ENCODE peak calls at places on chromosomes 13 and 19, in six cellular contexts. O, P, B, Z, D and A are unnamed samples. For H3K27me3, the result is how much of the 10 kb centered on the place peaks cover.

GRCh38 chr13:94311893-94312292 is 167.6 kb downstream of the DCT start:
- DNase-seq in O (no peak), P (no peak), B (no peak), Z (no peak), D (no peak), A (no peak)

GRCh38 chr13:108610517-108610916 is 18.9 kb upstream of the MYO16 start:
- DNase-seq in O (no peak), P (no peak), B (no peak), Z (no peak), D (no peak), A (no peak)

GRCh38 chr13:78194904-78195639 is 276.4 kb upstream of the EDNRB start:
- DNase-seq in O (no peak), P (no peak), B (no peak), Z (no peak), D (no peak), A (no peak)

GRCh38 chr13:27405521-27406134 is 18.8 kb upstream of the GTF3A start:
- DNase-seq in O (no peak), P (no peak), B (no peak), Z (no peak), D (no peak), A (no peak)

GRCh38 chr19:19209372-19209771 is 2.4 kb upstream of the NCAN start:
- DNase-seq in O (no peak), P (no peak), B (no peak), Z (no peak), D (no peak), A (no peak)

GRCh38 chr13:89541091-89542030 is 1806.1 kb upstream of the MIR17HG start:
- DNase-seq in O (no peak), P (no peak), B (no peak), Z (no peak), D (no peak), A (no peak)

GRCh38 chr13:102856603-102857002 is 10.8 kb downstream of the ERCC5 start:
- DNase-seq in O (no peak), P (no peak), B (no peak), Z (no peak), D (no peak), A (peak)

GRCh38 chr13:30870049-30870884 is 35.8 kb upstream of the MEDAG start:
- DNase-seq in O (peak), P (no peak), B (peak), Z (no peak), D (no peak), A (peak)

GRCh38 chr13:95209109-95209508 is 92.1 kb downstream of the ABCC4 start:
- DNase-seq in O (no peak), P (no peak), B (no peak), Z (no peak), D (no peak), A (no peak)

GRCh38 chr19:10431254-10431942 is 11.1 kb downstream of the PDE4A start:
- DNase-seq in O (no peak), P (no peak), B (no peak), Z (no peak), D (peak), A (peak)

GRCh38 chr19:17235618-17236413 is 9.8 kb downstream of the OCEL1 start:
- DNase-seq in O (peak), P (peak), B (peak), Z (peak), D (no peak), A (peak)

GRCh38 chr19:17236831-17237543 is 8.7 kb downstream of the NR2F6 start:
- DNase-seq in O (no peak), P (no peak), B (no peak), Z (no peak), D (no peak), A (no peak)

GRCh38 chr19:17236414-17236716 is 9.4 kb downstream of the NR2F6 start:
- DNase-seq in O (no peak), P (no peak), B (no peak), Z (no peak), D (no peak), A (no peak)

GRCh38 chr19:17232258-17232657 is 6.2 kb downstream of the OCEL1 start:
- DNase-seq in O (no peak), P (no peak), B (no peak), Z (no peak), D (no peak), A (no peak)

DNA sequence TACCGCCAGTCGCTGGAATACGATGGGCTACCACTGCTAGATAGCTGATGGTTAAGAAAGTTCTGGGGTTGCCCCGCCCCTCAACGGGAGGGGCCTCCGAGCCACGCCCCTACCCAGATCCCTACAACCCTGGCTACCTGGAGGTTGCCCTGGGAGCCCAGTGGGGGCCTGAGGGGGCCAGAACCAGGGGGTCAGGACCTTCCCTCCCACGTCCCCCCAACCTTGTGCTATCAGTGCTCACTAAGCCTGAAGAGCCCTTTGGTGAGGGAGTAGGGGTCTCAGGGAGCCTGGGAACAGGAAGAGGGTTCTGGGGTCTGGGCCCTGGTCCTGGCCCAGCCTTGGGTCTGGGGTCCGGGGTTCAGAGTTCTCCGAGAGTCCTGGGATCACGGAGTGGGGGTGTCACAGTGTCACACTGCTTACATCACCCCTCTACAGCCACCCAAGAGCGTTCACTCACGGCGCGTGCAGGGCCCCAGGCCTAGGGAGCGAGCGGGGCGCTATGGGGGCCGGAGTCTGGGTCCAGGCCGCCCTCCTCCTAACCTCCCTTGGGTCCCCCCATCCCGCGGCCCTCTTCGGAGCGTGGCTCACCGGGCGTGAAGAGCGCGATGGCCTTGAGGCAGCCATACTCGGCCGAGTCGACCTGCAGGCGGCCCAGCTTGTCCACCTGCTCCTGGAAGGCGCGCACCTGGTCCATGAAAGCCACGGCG is 9.0 kb downstream of the OCEL1 start:
- DNase-seq in O (peak), P (peak), B (peak), Z (no peak), D (no peak), A (peak)
- TF ChIP-seq POLR2A in O (no peak), P (no peak), B (peak), Z (no peak), D (no peak), A (no peak)

GRCh38 chr19:55838906-55839305 is 2.6 kb downstream of the NLRP4 start:
- DNase-seq in O (no peak), P (no peak), B (no peak), Z (no peak), D (no peak), A (no peak)

GRCh38 chr19:55832676-55833075 is 877 bp upstream of the NLRP11 start:
- DNase-seq in O (no peak), P (no peak), B (no peak), Z (no peak), D (no peak), A (no peak)

GRCh38 chr19:55838251-55838650 is 1.9 kb downstream of the NLRP4 start:
- DNase-seq in O (no peak), P (no peak), B (no peak), Z (no peak), D (peak), A (no peak)

GRCh38 chr19:55831846-55832245 is at the start of gene NLRP11:
- DNase-seq in O (no peak), P (no peak), B (no peak), Z (no peak), D (no peak), A (no peak)

GRCh38 chr19:55836340-55836739 is at the start of gene NLRP4:
- DNase-seq in O (no peak), P (no peak), B (no peak), Z (no peak), D (no peak), A (no peak)
- H3K27me3 ChIP-seq in O (under half), P (under half), B (under half), Z (under half), D (under half), A (under half)

GRCh38 chr19:41708481-41708880 is at the start of gene CEACAM5:
- DNase-seq in O (no peak), P (no peak), B (no peak), Z (no peak), D (no peak), A (no peak)
- H3K4me3 ChIP-seq in O (no peak), P (no peak), B (no peak), Z (no peak), D (no peak), A (no peak)

DNA sequence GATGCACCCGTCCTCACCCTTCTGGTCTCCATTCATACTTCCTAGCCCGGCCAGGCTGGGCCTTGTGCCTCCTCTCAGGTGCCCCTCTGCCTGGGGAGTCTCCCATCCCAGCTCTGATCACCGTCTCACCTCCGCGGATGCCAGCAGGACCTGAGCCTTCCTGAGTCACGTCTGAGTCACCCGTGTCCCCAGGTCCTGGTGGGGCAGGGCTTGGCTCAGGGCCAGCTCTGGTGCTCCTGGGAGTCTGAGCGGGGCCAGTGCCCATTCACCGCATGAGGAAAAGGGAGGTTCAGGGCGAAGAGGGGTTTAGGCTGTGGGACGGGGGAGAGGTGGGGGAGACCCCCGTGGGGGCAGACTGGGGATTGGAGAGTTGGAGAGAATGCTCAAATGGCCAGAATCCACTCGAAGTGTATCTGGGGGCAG is 593 bp downstream of the ATP8B3 start:
- DNase-seq in O (peak), P (peak), B (peak), Z (peak), D (no peak), A (peak)
- TF ChIP-seq POLR2A in O (no peak), P (no peak), B (no peak), Z (no peak), D (no peak), A (no peak)

DNA sequence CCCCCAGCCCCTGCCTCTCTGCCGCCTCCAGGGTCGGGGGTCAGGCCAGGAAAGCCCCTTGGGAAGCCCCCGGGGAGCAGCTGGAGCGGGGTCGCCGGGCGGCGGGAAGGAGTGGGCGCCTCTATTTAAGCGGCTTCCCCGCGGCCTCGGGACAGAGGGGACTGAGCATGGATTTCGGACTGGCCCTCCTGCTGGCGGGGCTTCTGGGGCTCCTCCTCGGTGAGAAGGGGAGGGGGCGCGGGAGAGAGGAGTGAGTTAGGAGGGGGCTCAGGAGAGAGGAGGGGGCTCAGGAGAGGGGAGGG is at the start of gene MADCAM1:
- DNase-seq in O (no peak), P (no peak), B (no peak), Z (no peak), D (no peak), A (no peak)
- H3K27me3 ChIP-seq in O (under half), P (under half), B (under half), Z (under half), D (under half), A (under half)

DNA sequence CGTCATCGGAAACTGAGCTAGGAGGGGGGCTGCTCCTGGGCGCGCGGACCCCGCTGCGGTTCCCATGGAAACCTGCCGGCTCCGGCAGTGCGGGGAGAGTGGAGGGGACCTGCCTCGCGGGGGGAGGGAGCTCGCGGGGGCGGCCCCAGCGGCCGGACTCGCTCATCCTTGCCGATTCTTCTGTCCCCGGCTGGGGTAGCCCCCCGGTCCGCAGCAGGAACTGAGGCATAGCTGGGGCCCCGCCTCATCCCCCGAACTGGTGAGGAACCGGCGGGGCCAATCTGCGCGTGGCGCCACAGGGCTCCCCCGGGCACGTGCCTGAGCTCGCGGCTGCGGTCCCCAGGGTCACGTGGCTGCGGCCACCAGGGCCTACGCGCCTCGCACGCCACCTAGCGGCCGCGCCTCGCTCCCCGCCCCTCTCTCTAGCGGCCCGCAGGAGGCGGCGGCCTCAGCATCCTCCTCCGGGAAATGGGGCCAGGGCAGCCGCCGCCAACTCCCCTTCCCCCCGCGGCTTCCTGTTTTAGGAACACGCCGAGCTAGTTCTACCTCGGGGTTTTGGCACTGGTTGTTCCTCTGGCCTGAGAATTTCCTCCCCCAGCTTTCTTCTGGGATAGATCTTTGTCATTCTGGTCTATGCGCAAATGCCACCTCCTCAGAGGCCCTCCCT is 1.7 kb upstream of the ELAVL3 start:
- DNase-seq in O (peak), P (peak), B (peak), Z (peak), D (peak), A (peak)
- H3K4me3 ChIP-seq in O (no peak), P (peak), B (no peak), Z (no peak), D (peak), A (no peak)